ENCODE peak calls at places on chromosomes 4 and X, in six cellular contexts. V is HEK293T, F is HFF-Myc, J is neural crest cell, Z is A172, D is cardiac septum. U is an unnamed sample.

GRCh38 chr4:138488527-138488926 is 246.4 kb upstream of the SLC7A11 start:
- DNase-seq in V (no peak), F (no peak), J (no peak), Z (peak), D (no peak), U (no peak)

GRCh38 chr4:173057442-173057841 is 111.2 kb upstream of the GALNT7 start:
- DNase-seq in V (no peak), F (no peak), J (no peak), Z (peak), D (no peak), U (no peak)

GRCh38 chr4:29571322-29571721 is 1148.8 kb upstream of the PCDH7 start:
- DNase-seq in V (no peak), F (no peak), J (no peak), Z (no peak), D (no peak), U (no peak)

GRCh38 chr4:161419822-161420221 is 744.0 kb downstream of the FSTL5 start:
- DNase-seq in V (no peak), F (no peak), J (no peak), Z (peak), D (no peak), U (no peak)

GRCh38 chrX:646796-647195 is 16.2 kb downstream of the SHOX start:
- DNase-seq in V (no peak), F (no peak), J (no peak), Z (no peak), D (no peak), U (no peak)

GRCh38 chrX:140764401-140764919 is 54.9 kb downstream of the LINC00632 start:
- DNase-seq in V (peak), F (no peak), J (peak), Z (no peak), D (no peak), U (no peak)

GRCh38 chrX:106611323-106611681 is 476 bp upstream of the RADX start:
- DNase-seq in V (no peak), F (no peak), J (no peak), Z (no peak), D (no peak), U (no peak)

GRCh38 chr4:7077371-7077770 is 9.5 kb upstream of the GRPEL1 start:
- DNase-seq in V (no peak), F (no peak), J (no peak), Z (no peak), D (no peak), U (no peak)

GRCh38 chr4:140085062-140085622 is 68.8 kb downstream of the MAML3 start:
- DNase-seq in V (no peak), F (no peak), J (no peak), Z (no peak), D (no peak), U (no peak)

GRCh38 chr4:184330008-184330400 is 112.3 kb upstream of the ENPP6 start:
- DNase-seq in V (no peak), F (no peak), J (no peak), Z (no peak), D (no peak), U (no peak)

GRCh38 chr4:94819371-94819770 is 61.6 kb downstream of the BMPR1B start:
- DNase-seq in V (no peak), F (no peak), J (no peak), Z (no peak), D (no peak), U (no peak)

GRCh38 chr4:186851291-186852077 is 127.8 kb upstream of the FAT1 start:
- DNase-seq in V (no peak), F (no peak), J (no peak), Z (no peak), D (no peak), U (no peak)

GRCh38 chr4:147626903-147627302 is 9.7 kb downstream of the TMEM184C start:
- DNase-seq in V (no peak), F (no peak), J (no peak), Z (no peak), D (no peak), U (no peak)

GRCh38 chr4:52243367-52243766 is 192.3 kb downstream of the SPATA18 start:
- DNase-seq in V (no peak), F (no peak), J (no peak), Z (no peak), D (no peak), U (no peak)